ENCODE peak calls at places on chromosomes 7 and 10, in nine cellular contexts. P is iPS-NIHi11; T is NCI-H345; Z is WTC11; J is stimulated activated CD8-positive, alpha-beta memory T cell treated with anti-CD3 and anti-CD28 coated beads, Interleukin-7, amount 100 ng/mL, for 4 hours; F is cardiac muscle cell; A is activated CD4-positive, alpha-beta T cell treated with anti-CD3 and anti-CD28 coated beads for 24 hours; R is astrocyte of the spinal cord; H is NCI-H2081. Y is an unnamed sample.

GRCh38 chr10:45591262-45591661 is 81.3 kb downstream of the ZFAND4 start:
- DNase-seq in P (no peak), T (no peak), Z (no peak), J (no peak), F (no peak), A (no peak), R (no peak), H (no peak), Y (no peak)

GRCh38 chr7:18086165-18087030 is 58.8 kb upstream of the PRPS1L1 start:
- DNase-seq in P (peak; percentile 69), T (peak; percentile 75), Z (peak; percentile 36), J (no peak), F (peak; percentile 77), A (no peak), R (no peak), H (peak; percentile 75), Y (no peak)

GRCh38 chr10:20990604-20991003 is 93.5 kb upstream of the NEBL start:
- DNase-seq in P (no peak), T (no peak), Z (no peak), J (no peak), F (no peak), A (no peak), R (peak; percentile 60), H (no peak), Y (no peak)

GRCh38 chr10:51233337-51234100 is 159.2 kb downstream of the PRKG1 start:
- DNase-seq in P (no peak), T (no peak), Z (no peak), J (no peak), F (no peak), A (no peak), R (no peak), H (no peak), Y (no peak)

GRCh38 chr7:34451183-34451582 is 206.8 kb upstream of the NPSR1 start:
- DNase-seq in P (no peak), T (no peak), Z (no peak), J (no peak), F (no peak), A (no peak), R (no peak), H (no peak), Y (no peak)

GRCh38 chr10:120987359-120987758 is 136.2 kb downstream of the WDR11 start:
- DNase-seq in P (no peak), T (no peak), Z (no peak), J (no peak), F (no peak), A (no peak), R (no peak), H (no peak), Y (no peak)

GRCh38 chr10:52652431-52653220 is 120.0 kb downstream of the MBL2 start:
- DNase-seq in P (no peak), T (peak; percentile 70), Z (no peak), J (no peak), F (no peak), A (no peak), R (peak; percentile 29), H (no peak), Y (no peak)

GRCh38 chr10:98231417-98231816 is 36.6 kb downstream of the LOXL4 start:
- DNase-seq in P (no peak), T (no peak), Z (no peak), J (no peak), F (no peak), A (no peak), R (no peak), H (no peak), Y (no peak)

GRCh38 chr7:101947899-101948298 is 130.5 kb downstream of the CUX1 start:
- DNase-seq in P (no peak), T (peak; percentile 10), Z (no peak), J (no peak), F (peak; percentile 80), A (no peak), R (no peak), H (peak; percentile 79), Y (no peak)

GRCh38 chr10:113527181-113527580 is 25.7 kb upstream of the HABP2 start:
- DNase-seq in P (no peak), T (no peak), Z (no peak), J (no peak), F (no peak), A (no peak), R (no peak), H (no peak), Y (no peak)

GRCh38 chr7:94315011-94315410 is 79.7 kb upstream of the COL1A2 start:
- DNase-seq in P (no peak), T (no peak), Z (no peak), J (no peak), F (no peak), A (no peak), R (no peak), H (no peak), Y (no peak)

GRCh38 chr7:150399861-150400778 is 21.0 kb downstream of the ZNF775 start:
- DNase-seq in P (no peak), T (no peak), Z (peak; percentile 10), J (no peak), F (no peak), A (no peak), R (no peak), H (no peak), Y (no peak)

GRCh38 chr10:11830836-11831519 is 7.8 kb downstream of the PROSER2 start:
- DNase-seq in P (no peak), T (no peak), Z (no peak), J (no peak), F (peak; percentile 20), A (no peak), R (no peak), H (no peak), Y (no peak)

GRCh38 chr10:60456053-60456452 is 66.4 kb upstream of the ANK3 start:
- DNase-seq in P (peak; percentile 57), T (no peak), Z (peak; percentile 59), J (no peak), F (no peak), A (no peak), R (no peak), H (no peak), Y (no peak)